ENCODE peak calls at places on chromosomes 4 and X, in ten cellular contexts. Q is OCI-LY7, Y is choroid plexus epithelial cell, N is brain microvascular endothelial cell, C is suprapubic skin, M is fibroblast of villous mesenchyme, V is foreskin fibroblast, J is K562, H is fibroblast of lung, W is LNCaP clone FGC. Z is an unnamed sample.

GRCh38 chrX:30414144-30414543 is 105.0 kb upstream of the NR0B1 start:
- DNase-seq in Q (no peak), Y (no peak), N (no peak), C (no peak), M (no peak), V (no peak), J (no peak), H (no peak), W (no peak), Z (peak)

GRCh38 chr4:5500165-5500564 is 208.2 kb downstream of the EVC2 start:
- DNase-seq in Q (no peak), Y (peak), N (peak), C (no peak), M (peak), V (peak), J (no peak), H (peak), W (no peak), Z (no peak)

GRCh38 chr4:182582245-182582644 is 334.9 kb downstream of the DCTD start:
- DNase-seq in Q (no peak), Y (no peak), N (no peak), C (no peak), M (no peak), V (no peak), J (no peak), H (no peak), W (no peak), Z (no peak)

GRCh38 chr4:139933104-139933503 is 220.9 kb downstream of the MAML3 start:
- DNase-seq in Q (no peak), Y (no peak), N (no peak), C (no peak), M (no peak), V (no peak), J (no peak), H (no peak), W (no peak), Z (no peak)

GRCh38 chrX:131068945-131069719 is 11.0 kb downstream of the ARHGAP36 start:
- DNase-seq in Q (no peak), Y (peak), N (no peak), C (no peak), M (peak), V (no peak), J (peak), H (peak), W (no peak), Z (no peak)

GRCh38 chr4:142347241-142347640 is 498.9 kb downstream of the INPP4B start:
- DNase-seq in Q (no peak), Y (peak), N (peak), C (no peak), M (peak), V (no peak), J (no peak), H (peak), W (no peak), Z (no peak)

GRCh38 chr4:2936773-2937145 is 26.4 kb downstream of the NOP14 start:
- DNase-seq in Q (peak), Y (peak), N (peak), C (peak), M (peak), V (peak), J (no peak), H (peak), W (no peak), Z (no peak)

GRCh38 chr4:169440446-169440845 is 169.7 kb upstream of the SH3RF1 start:
- DNase-seq in Q (no peak), Y (peak), N (peak), C (no peak), M (no peak), V (no peak), J (no peak), H (peak), W (no peak), Z (peak)

GRCh38 chr4:158176776-158177175 is 4.0 kb upstream of the GASK1B start:
- DNase-seq in Q (no peak), Y (no peak), N (no peak), C (no peak), M (no peak), V (no peak), J (no peak), H (no peak), W (no peak), Z (no peak)

GRCh38 chr4:27318740-27319139 is 458.1 kb downstream of the STIM2 start:
- DNase-seq in Q (peak), Y (peak), N (no peak), C (no peak), M (peak), V (peak), J (peak), H (no peak), W (no peak), Z (no peak)

GRCh38 chrX:40581333-40581910 is 652 bp downstream of the ATP6AP2 start:
- DNase-seq in Q (peak), Y (peak), N (peak), C (no peak), M (peak), V (peak), J (no peak), H (peak), W (no peak), Z (no peak)

GRCh38 chr4:60897415-60897814 is 302.7 kb upstream of the ADGRL3 start:
- DNase-seq in Q (no peak), Y (peak), N (peak), C (no peak), M (no peak), V (no peak), J (no peak), H (peak), W (no peak), Z (no peak)

GRCh38 chrX:149531599-149531998 is 9.2 kb upstream of the EOLA1 start:
- DNase-seq in Q (peak), Y (no peak), N (no peak), C (no peak), M (no peak), V (no peak), J (no peak), H (no peak), W (no peak), Z (no peak)

GRCh38 chr4:151537726-151538125 is 128.8 kb downstream of the FHIP1A start:
- DNase-seq in Q (no peak), Y (peak), N (no peak), C (no peak), M (peak), V (peak), J (no peak), H (peak), W (no peak), Z (no peak)

GRCh38 chrX:137574784-137575298 is 8.9 kb downstream of the ZIC3 start:
- DNase-seq in Q (no peak), Y (no peak), N (no peak), C (no peak), M (no peak), V (no peak), J (no peak), H (no peak), W (no peak), Z (no peak)

GRCh38 chr4:94995684-94996394 is 238.1 kb downstream of the BMPR1B start:
- DNase-seq in Q (no peak), Y (peak), N (no peak), C (no peak), M (peak), V (no peak), J (no peak), H (peak), W (no peak), Z (no peak)

GRCh38 chrX:13471269-13471668 is 98.1 kb upstream of the EGFL6 start:
- DNase-seq in Q (no peak), Y (peak), N (no peak), C (no peak), M (no peak), V (no peak), J (no peak), H (no peak), W (no peak), Z (no peak)

GRCh38 chrX:12704706-12705105 is 86.5 kb upstream of the PRPS2 start:
- DNase-seq in Q (no peak), Y (no peak), N (no peak), C (no peak), M (no peak), V (no peak), J (no peak), H (no peak), W (no peak), Z (no peak)

GRCh38 chrX:48802089-48802812 is 384 bp downstream of the HDAC6 start:
- DNase-seq in Q (peak), Y (peak), N (peak), C (peak), M (peak), V (peak), J (peak), H (peak), W (peak), Z (peak)

GRCh38 chr4:16843831-16844508 is 54.5 kb downstream of the LDB2 start:
- DNase-seq in Q (no peak), Y (peak), N (peak), C (no peak), M (peak), V (peak), J (no peak), H (peak), W (no peak), Z (no peak)

GRCh38 chr4:154590329-154591006 is at the start of gene FGA:
- DNase-seq in Q (no peak), Y (no peak), N (no peak), C (no peak), M (no peak), V (no peak), J (no peak), H (no peak), W (no peak), Z (peak)

GRCh38 chr4:2446656-2447564 is 22.0 kb upstream of the RNF4 start:
- DNase-seq in Q (no peak), Y (no peak), N (no peak), C (no peak), M (no peak), V (no peak), J (no peak), H (no peak), W (no peak), Z (no peak)

DNA sequence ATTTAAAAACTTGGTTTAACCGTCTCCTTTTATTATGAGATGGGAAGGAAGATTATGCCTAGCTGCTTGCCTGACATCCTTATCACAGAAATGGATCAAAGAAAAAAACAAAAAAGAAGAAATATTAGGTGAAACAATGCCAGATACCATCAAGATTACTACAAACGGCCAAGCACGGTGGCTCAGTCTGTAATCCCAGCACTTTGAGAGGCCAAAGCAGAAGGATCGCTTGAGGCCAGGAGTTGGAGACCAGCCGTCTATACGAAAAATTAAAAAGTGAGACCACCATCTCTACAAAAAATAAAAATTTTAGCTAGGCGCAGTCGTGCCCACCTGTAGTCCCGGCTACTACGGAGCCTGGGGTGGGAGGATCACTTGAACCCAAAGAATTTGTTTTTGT is 2.3 kb downstream of the FRYL start:
- DNase-seq in Q (no peak), Y (no peak), N (no peak), C (no peak), M (no peak), V (no peak), J (no peak), H (no peak), W (no peak), Z (no peak)
- H3K4me3 ChIP-seq in Q (peak), Y (no peak), N (no peak), C (peak), M (peak), V (peak), J (peak), H (peak), W (peak), Z (peak)

GRCh38 chr4:173191623-173192041 is 23.0 kb downstream of the GALNT7 start:
- DNase-seq in Q (no peak), Y (peak), N (no peak), C (no peak), M (no peak), V (no peak), J (no peak), H (peak), W (no peak), Z (no peak)
- H3K4me3 ChIP-seq in Q (no peak), Y (no peak), N (no peak), C (no peak), M (no peak), V (no peak), J (no peak), H (no peak), W (no peak), Z (no peak)

DNA sequence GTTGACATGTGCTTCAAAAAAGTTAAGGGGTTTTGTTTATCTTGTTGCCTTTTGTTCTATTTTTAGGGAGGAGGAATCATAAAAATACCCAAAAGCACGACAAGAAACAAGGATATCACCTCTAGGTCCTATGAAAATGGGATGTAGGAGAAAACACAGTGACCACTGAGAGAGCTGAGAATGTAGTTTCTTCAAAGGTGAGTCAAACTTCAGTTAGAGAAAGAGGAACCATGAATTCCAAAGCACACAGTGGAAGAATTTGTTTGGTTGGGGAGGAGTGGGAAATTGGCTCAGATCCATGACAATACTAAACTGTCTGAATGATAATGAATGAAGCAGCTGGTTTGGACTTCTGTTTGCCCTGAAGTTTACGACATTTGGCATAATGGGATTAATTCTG is 19.1 kb upstream of the FRYL start:
- DNase-seq in Q (no peak), Y (no peak), N (no peak), C (no peak), M (no peak), V (no peak), J (no peak), H (peak), W (no peak), Z (no peak)
- H3K4me3 ChIP-seq in Q (no peak), Y (no peak), N (no peak), C (no peak), M (no peak), V (no peak), J (no peak), H (no peak), W (no peak), Z (no peak)

GRCh38 chr4:84971319-84971932 is 4.9 kb upstream of the WDFY3 start:
- DNase-seq in Q (peak), Y (peak), N (no peak), C (no peak), M (peak), V (no peak), J (peak), H (peak), W (no peak), Z (no peak)
- H3K4me3 ChIP-seq in Q (no peak), Y (no peak), N (no peak), C (no peak), M (no peak), V (no peak), J (no peak), H (no peak), W (no peak), Z (no peak)

DNA sequence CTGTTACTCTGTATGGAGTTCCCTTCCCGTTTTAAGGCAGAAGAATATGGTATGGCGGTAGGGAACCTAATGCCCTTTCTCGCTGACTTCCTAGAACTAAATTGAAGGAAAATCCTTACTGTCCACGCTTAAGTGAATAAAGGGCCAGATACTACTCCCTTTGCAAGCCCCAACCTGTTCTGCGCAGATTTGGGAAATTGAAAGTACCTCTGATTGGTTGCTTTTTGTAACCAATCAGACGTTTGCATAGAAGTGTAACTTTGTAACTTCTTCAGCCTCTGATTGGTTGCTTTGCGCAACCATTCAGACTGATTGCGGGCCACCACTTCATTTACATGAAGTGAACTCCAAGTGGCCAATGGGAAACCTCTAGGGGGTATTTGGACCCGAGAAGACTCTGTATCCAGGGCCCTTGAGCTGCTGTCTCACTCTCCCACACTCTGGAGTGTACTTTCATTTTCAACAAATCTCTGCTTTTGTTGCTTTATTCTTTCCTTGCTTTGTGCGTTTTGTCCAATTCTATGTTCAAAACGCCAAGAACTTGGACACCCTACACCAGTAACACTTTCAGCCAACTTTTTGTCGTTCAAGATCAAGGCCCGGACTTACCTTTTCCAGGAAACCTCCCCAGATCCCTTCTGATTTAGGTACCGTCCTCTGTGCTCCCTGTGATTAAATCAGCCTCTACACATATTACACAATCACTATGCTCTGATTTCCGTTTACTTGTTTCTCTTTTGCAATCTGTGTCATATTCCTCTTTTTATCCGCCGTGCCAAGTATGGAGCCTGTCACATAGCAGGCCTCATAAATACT is 1.0 kb upstream of the TMEM33 start:
- DNase-seq in Q (no peak), Y (no peak), N (no peak), C (no peak), M (peak), V (no peak), J (no peak), H (no peak), W (no peak), Z (no peak)
- H3K4me3 ChIP-seq in Q (peak), Y (no peak), N (no peak), C (peak), M (peak), V (peak), J (peak), H (no peak), W (peak), Z (no peak)

GRCh38 chrX:45186643-45187026 is 14.0 kb downstream of the DIPK2B start:
- DNase-seq in Q (no peak), Y (no peak), N (no peak), C (no peak), M (no peak), V (no peak), J (no peak), H (no peak), W (no peak), Z (no peak)

GRCh38 chrX:45196701-45197100 is 4.0 kb downstream of the DIPK2B start:
- DNase-seq in Q (no peak), Y (peak), N (peak), C (no peak), M (no peak), V (peak), J (no peak), H (peak), W (no peak), Z (no peak)

GRCh38 chrX:45187731-45188130 is 12.9 kb downstream of the DIPK2B start:
- DNase-seq in Q (no peak), Y (peak), N (no peak), C (no peak), M (no peak), V (no peak), J (no peak), H (no peak), W (peak), Z (no peak)

GRCh38 chrX:45191383-45191782 is 9.3 kb downstream of the DIPK2B start:
- DNase-seq in Q (no peak), Y (no peak), N (no peak), C (no peak), M (no peak), V (no peak), J (no peak), H (no peak), W (no peak), Z (no peak)

GRCh38 chrX:45191820-45192409 is 8.8 kb downstream of the DIPK2B start:
- DNase-seq in Q (no peak), Y (no peak), N (no peak), C (no peak), M (no peak), V (no peak), J (no peak), H (peak), W (no peak), Z (no peak)
- H3K4me3 ChIP-seq in Q (no peak), Y (no peak), N (no peak), C (no peak), M (no peak), V (no peak), J (no peak), H (no peak), W (no peak), Z (no peak)

GRCh38 chr4:185656467-185656890 is 121.2 kb upstream of the PDLIM3 start:
- DNase-seq in Q (no peak), Y (peak), N (peak), C (no peak), M (peak), V (no peak), J (no peak), H (peak), W (no peak), Z (no peak)

GRCh38 chr4:185657699-185658098 is 122.4 kb upstream of the PDLIM3 start:
- DNase-seq in Q (no peak), Y (no peak), N (peak), C (no peak), M (no peak), V (no peak), J (no peak), H (peak), W (no peak), Z (no peak)

GRCh38 chr4:185657191-185657590 is 121.9 kb upstream of the PDLIM3 start:
- DNase-seq in Q (no peak), Y (no peak), N (no peak), C (no peak), M (no peak), V (no peak), J (no peak), H (peak), W (no peak), Z (no peak)

GRCh38 chr4:185654311-185654710 is 119.0 kb upstream of the PDLIM3 start:
- DNase-seq in Q (no peak), Y (no peak), N (no peak), C (no peak), M (no peak), V (no peak), J (no peak), H (no peak), W (peak), Z (no peak)

DNA sequence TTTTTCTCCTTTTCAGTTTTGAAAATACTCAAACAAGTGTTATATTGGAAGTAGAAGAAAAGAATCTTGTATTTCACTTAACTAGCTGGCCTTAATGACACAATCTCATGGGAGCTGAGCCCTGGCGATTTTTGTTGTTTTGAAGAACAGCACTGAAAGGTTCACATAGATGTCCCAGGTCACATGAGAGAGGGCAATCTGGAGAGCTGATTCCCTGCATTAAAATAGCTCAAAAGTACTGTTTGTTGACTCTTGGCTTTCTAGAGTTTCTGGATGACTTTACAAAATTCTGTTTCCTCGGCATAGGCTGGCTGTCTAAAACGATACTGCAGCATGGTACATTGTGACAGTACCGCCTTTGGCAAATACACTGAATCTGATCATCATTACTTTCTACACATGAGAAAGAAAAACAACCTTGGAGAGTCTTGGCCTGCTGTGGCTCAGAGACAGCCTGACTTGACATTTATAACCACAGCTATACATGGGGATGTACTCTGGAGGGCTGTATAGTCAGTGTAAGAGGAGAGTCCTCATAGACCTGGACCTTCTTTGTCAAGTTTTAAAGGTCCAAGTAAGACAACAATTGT is 119.8 kb upstream of the PDLIM3 start:
- DNase-seq in Q (no peak), Y (no peak), N (no peak), C (no peak), M (no peak), V (no peak), J (no peak), H (no peak), W (peak), Z (no peak)
- H3K4me3 ChIP-seq in Q (no peak), Y (no peak), N (no peak), C (peak), M (no peak), V (no peak), J (no peak), H (no peak), W (no peak), Z (no peak)

GRCh38 chr4:55951191-55951922 is 2.6 kb downstream of the CEP135 start:
- DNase-seq in Q (no peak), Y (no peak), N (no peak), C (no peak), M (no peak), V (no peak), J (no peak), H (no peak), W (no peak), Z (no peak)
- H3K4me3 ChIP-seq in Q (peak), Y (no peak), N (no peak), C (no peak), M (no peak), V (no peak), J (no peak), H (no peak), W (no peak), Z (no peak)

GRCh38 chrX:103685396-103685795 is 1.1 kb downstream of the MORF4L2 start:
- DNase-seq in Q (peak), Y (peak), N (peak), C (no peak), M (peak), V (no peak), J (peak), H (no peak), W (no peak), Z (no peak)
- H3K4me3 ChIP-seq in Q (peak), Y (peak), N (peak), C (peak), M (peak), V (peak), J (peak), H (peak), W (peak), Z (peak)

Z was measured in kidney epithelial cell.